ENCODE peak calls at places on chromosomes 3 and 15, in eight cellular contexts. M is CD8-positive, alpha-beta T cell; E is foreskin fibroblast; H is brain microvascular endothelial cell; O is astrocyte of the spinal cord; V is NB4; N is LNCaP clone FGC; X is vagina. F is an unnamed sample.

GRCh38 chr3:150216041-150216811 is 191.9 kb upstream of the TSC22D2 start:
- DNase-seq in M (no peak), E (peak), H (peak), O (peak), V (peak), N (no peak), X (peak), F (peak)

GRCh38 chr3:111881480-111881879 is 22.4 kb downstream of the PHLDB2 start:
- DNase-seq in M (no peak), E (no peak), H (no peak), O (no peak), V (no peak), N (no peak), X (no peak), F (no peak)

GRCh38 chr3:101976473-101976872 is 127.2 kb downstream of the NFKBIZ start:
- DNase-seq in M (no peak), E (peak), H (no peak), O (no peak), V (peak), N (no peak), X (no peak), F (peak)

GRCh38 chr3:62133015-62133414 is 240.3 kb downstream of the FEZF2 start:
- DNase-seq in M (no peak), E (no peak), H (no peak), O (no peak), V (no peak), N (no peak), X (no peak), F (no peak)

GRCh38 chr3:70999730-71000129 is 583.8 kb downstream of the FOXP1 start:
- DNase-seq in M (no peak), E (peak), H (peak), O (peak), V (peak), N (no peak), X (no peak), F (peak)

GRCh38 chr15:31403096-31403495 is 76.5 kb downstream of the KLF13 start:
- DNase-seq in M (no peak), E (peak), H (peak), O (no peak), V (no peak), N (no peak), X (no peak), F (peak)

GRCh38 chr3:29153811-29154210 is 127.1 kb upstream of the RBMS3 start:
- DNase-seq in M (no peak), E (no peak), H (no peak), O (no peak), V (peak), N (no peak), X (no peak), F (no peak)

GRCh38 chr3:114319453-114319852 is 25.6 kb downstream of the TIGIT start:
- DNase-seq in M (no peak), E (peak), H (peak), O (peak), V (no peak), N (peak), X (no peak), F (peak)

GRCh38 chr3:172630316-172630715 is 80.6 kb downstream of the NCEH1 start:
- DNase-seq in M (no peak), E (peak), H (no peak), O (no peak), V (no peak), N (no peak), X (no peak), F (no peak)

GRCh38 chr3:147705626-147706025 is 296.5 kb downstream of the ZIC1 start:
- DNase-seq in M (no peak), E (no peak), H (no peak), O (no peak), V (no peak), N (no peak), X (no peak), F (no peak)

GRCh38 chr3:129230311-129231019 is 18.9 kb upstream of the COPG1 start:
- DNase-seq in M (no peak), E (peak), H (peak), O (peak), V (peak), N (no peak), X (no peak), F (peak)

GRCh38 chr3:129226374-129226773 is 23.0 kb upstream of the COPG1 start:
- DNase-seq in M (no peak), E (peak), H (peak), O (peak), V (no peak), N (peak), X (no peak), F (peak)

GRCh38 chr3:129228891-129229585 is 20.4 kb upstream of the COPG1 start:
- DNase-seq in M (no peak), E (peak), H (peak), O (peak), V (peak), N (no peak), X (no peak), F (peak)

GRCh38 chr3:129224984-129225393 is 24.4 kb upstream of the COPG1 start:
- DNase-seq in M (no peak), E (peak), H (peak), O (peak), V (peak), N (peak), X (no peak), F (peak)
- H3K4me3 ChIP-seq in M (no peak), E (peak), H (no peak), O (no peak), V (peak), N (peak), X (peak), F (peak)

DNA sequence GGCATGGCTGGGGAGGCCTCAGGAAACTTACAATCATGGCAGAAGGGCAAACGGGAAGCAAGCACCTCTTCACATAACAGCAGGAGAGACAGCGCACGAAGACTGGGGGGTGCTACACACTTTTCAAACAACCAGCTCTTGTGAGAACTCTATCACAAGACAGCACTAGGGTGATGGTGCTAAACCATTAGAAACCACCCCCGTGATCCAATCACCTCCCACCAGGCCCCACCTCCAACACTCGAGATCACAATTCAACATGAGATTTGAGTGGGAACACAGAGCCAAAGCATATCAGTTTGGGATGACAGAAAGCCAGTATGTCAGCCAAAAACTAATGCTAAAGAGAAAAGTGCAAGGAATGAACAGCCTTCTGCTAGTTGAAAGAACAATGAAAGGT is 309.8 kb upstream of the CCDC54 start:
- DNase-seq in M (no peak), E (no peak), H (no peak), O (no peak), V (no peak), N (no peak), X (no peak), F (no peak)
- TF ChIP-seq CTCF in M (no peak), E (no peak), H (no peak), O (no peak), V (no peak), N (no peak), X (no peak), F (no peak)

GRCh38 chr3:27319847-27320526 is 49.2 kb downstream of the NEK10 start:
- DNase-seq in M (no peak), E (no peak), H (no peak), O (no peak), V (no peak), N (peak), X (no peak), F (no peak)
- H3K4me3 ChIP-seq in M (no peak), E (no peak), H (no peak), O (no peak), V (no peak), N (peak), X (no peak), F (no peak)

DNA sequence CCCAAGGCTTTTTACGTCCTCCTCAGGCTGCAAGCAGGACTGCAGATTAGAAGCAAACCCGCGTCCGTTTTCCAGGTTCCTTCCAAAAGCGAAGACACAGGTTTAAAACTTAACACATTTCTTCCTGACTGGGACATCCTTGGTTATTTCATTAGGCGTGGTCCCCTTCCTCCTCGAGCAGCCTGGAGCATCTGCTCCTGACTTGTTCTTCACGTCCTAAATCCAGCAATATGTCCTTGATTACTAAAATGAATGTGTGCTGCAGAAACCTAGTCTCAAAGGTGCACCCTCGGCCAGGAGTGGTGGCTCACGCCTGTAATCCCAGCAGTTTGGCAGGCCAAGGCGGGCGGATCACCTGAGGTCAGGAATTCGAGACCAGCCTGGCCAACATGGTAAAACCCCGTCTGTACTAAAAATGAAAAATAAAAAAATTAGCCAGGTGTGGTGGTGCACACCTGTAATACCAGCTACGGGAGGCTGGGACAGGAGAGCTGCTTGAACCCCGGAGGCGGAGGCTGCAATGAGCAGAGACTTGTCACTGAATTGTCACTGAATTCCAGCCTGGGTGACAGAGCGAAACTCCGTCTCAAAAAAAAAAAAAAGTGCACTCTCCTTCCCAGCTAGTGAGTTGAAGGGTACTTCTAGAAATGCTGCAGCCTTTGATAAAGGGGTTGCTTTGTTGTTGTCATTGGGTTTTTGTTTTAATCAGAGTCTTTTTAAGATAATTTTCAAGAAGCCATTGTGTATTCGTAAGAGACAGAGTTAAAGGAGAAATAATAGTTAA is 853 bp upstream of the LRIG1 start:
- DNase-seq in M (no peak), E (no peak), H (no peak), O (no peak), V (no peak), N (no peak), X (no peak), F (no peak)
- TF ChIP-seq CTCF in M (no peak), E (peak), H (peak), O (peak), V (no peak), N (no peak), X (no peak), F (peak)

F was measured in fibroblast of mammary gland.